ENCODE peak calls at places on chromosome 12, in four cellular contexts. G is right cardiac atrium, Q is uterus, X is ascending aorta. Z is an unnamed sample.

GRCh38 chr12:15534870-15535269 is 212.6 kb downstream of the PTPRO start:
- DNase-seq in G (peak; percentile 18), Q (peak; percentile 38), X (no peak), Z (no peak)

GRCh38 chr12:39574785-39575497 is 44.7 kb downstream of the ABCD2 start:
- DNase-seq in G (no peak), Q (no peak), X (no peak), Z (no peak)

GRCh38 chr12:121251838-121252237 is 41.9 kb downstream of the P2RX4 start:
- DNase-seq in G (no peak), Q (no peak), X (no peak), Z (no peak)

GRCh38 chr12:93183940-93184663 is 193.6 kb upstream of the NUDT4 start:
- DNase-seq in G (peak; percentile 51), Q (peak; percentile 39), X (no peak), Z (no peak)

GRCh38 chr12:84912191-84913142 is at the start of gene SLC6A15:
- DNase-seq in G (peak; percentile 20), Q (peak; percentile 28), X (no peak), Z (no peak)

GRCh38 chr12:132429932-132430643 is 59.9 kb upstream of the FBRSL1 start:
- DNase-seq in G (no peak), Q (no peak), X (no peak), Z (peak; percentile 63)

GRCh38 chr12:78229491-78230209 is 399.0 kb downstream of the NAV3 start:
- DNase-seq in G (no peak), Q (no peak), X (no peak), Z (no peak)

GRCh38 chr12:7107181-7108041 is 1.6 kb downstream of the C1RL start:
- DNase-seq in G (no peak), Q (no peak), X (no peak), Z (no peak)

GRCh38 chr12:85782711-85783110 is 53.5 kb downstream of the RASSF9 start:
- DNase-seq in G (no peak), Q (no peak), X (no peak), Z (no peak)

GRCh38 chr12:47781479-47782371 is 8.7 kb downstream of the SLC48A1 start:
- DNase-seq in G (no peak), Q (no peak), X (no peak), Z (no peak)

GRCh38 chr12:57209916-57210315 is 6.7 kb upstream of the NXPH4 start:
- DNase-seq in G (no peak), Q (no peak), X (no peak), Z (no peak)

GRCh38 chr12:52519826-52520662 is at the start of gene KRT5:
- DNase-seq in G (no peak), Q (no peak), X (no peak), Z (no peak)

GRCh38 chr12:52517888-52518287 is 2.3 kb downstream of the KRT5 start:
- DNase-seq in G (no peak), Q (no peak), X (no peak), Z (no peak)

GRCh38 chr12:52521175-52521574 is 981 bp upstream of the KRT5 start:
- DNase-seq in G (no peak), Q (no peak), X (no peak), Z (peak; percentile 38)

GRCh38 chr12:52517005-52517835 is 3.0 kb downstream of the KRT5 start:
- DNase-seq in G (no peak), Q (no peak), X (no peak), Z (no peak)

DNA sequence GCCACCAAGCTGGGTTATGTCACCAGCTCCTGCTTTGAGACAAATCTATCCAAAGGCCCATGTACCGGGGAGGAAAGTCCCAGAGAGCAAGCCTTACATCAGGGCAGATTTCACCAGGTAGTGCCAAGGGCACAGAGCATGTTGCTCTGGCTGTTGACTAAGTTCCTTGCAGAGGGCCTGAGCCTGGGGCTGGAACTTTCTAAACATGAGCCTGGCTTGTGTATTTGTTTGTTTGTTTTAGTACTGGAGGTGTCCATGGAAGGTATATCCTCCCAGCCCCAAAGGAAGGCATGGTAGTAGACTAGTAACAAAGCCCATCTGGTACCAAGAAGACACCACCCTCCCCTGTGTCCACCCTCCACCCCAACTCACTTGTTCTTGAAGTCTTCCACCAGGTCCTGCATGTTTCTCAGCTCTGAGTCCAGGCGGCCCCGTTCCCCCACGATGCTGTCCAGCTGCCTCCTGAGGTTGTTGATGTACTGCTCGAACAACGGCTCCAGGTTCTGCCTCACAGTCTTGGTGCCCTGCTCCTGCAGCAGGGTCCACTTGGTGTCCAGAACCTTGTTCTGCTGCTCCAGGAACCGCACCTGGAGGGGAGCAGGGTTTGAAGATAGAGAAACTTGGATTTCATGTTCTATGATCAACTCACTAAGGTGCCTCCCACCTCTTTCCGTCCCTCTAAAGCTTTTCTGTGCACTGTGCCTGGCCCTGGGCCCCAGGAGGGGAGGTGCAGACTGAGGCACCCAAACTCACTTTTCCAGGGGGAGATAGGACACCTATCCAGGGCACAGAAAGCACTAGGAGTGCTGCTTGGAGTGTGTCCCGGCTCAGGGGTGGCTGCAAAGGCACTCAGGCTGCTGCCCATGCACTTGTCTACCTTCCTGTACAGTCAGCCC is 1.4 kb downstream of the KRT5 start:
- DNase-seq in G (no peak), Q (no peak), X (no peak), Z (no peak)
- H3K9me3 ChIP-seq in G (no peaks in the 10 kb centered on the region), Q (no peaks in the 10 kb centered on the region), X (no peaks in the 10 kb centered on the region), Z (no peaks in the 10 kb centered on the region)

DNA sequence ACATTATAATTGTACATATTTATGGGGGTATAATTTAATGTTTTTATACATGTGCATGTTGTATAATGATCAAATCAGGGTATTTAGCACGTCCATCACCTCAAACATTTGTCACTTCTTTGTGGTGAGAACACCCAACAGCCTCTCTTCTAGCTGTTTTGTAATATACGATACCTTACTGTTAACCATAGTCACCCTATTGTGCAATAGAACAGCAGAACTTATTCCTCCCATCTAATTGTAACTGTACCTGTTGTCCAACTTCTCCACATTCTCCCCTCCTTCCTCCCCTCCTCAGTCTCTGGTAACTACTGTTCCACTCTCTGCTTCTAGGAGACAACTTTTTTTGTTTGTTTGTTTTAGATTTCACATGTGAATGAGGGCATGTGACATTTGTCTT is 197.0 kb upstream of the PKP2 start:
- DNase-seq in G (no peak), Q (no peak), X (no peak), Z (no peak)
- H3K9me3 ChIP-seq in G (no peaks in the 10 kb centered on the region), Q (no peaks in the 10 kb centered on the region), X (no peaks in the 10 kb centered on the region), Z (no peaks in the 10 kb centered on the region)

GRCh38 chr12:34373926-34374325 is 351.6 kb downstream of the ALG10 start:
- DNase-seq in G (no peak), Q (no peak), X (no peak), Z (no peak)
- H3K9me3 ChIP-seq in G (no peaks in the 10 kb centered on the region), Q (no peaks in the 10 kb centered on the region), X (peaks cover 21% of the 10 kb centered on the region), Z (peaks cover 100% of the 10 kb centered on the region)

GRCh38 chr12:130593056-130593455 is 123.0 kb downstream of the RIMBP2 start:
- DNase-seq in G (no peak), Q (no peak), X (no peak), Z (no peak)
- H3K9me3 ChIP-seq in G (no peaks in the 10 kb centered on the region), Q (no peaks in the 10 kb centered on the region), X (peaks cover 5% of the 10 kb centered on the region), Z (peaks cover 16% of the 10 kb centered on the region)